ENCODE peak calls at places on chromosomes 16 and 17, in four cellular contexts. C is SK-N-SH, B is HepG2, R is GM12878. K is an unnamed sample.

GRCh38 chr17:78374631-78375274 is 3.7 kb upstream of the PGS1 start:
- DNase-seq in C (no peak), B (no peak), R (no peak), K (no peak)

GRCh38 chr16:7344806-7345416 is 12.3 kb downstream of the RBFOX1 start:
- DNase-seq in C (peak), B (no peak), R (no peak), K (no peak)

GRCh38 chr17:66287911-66288310 is 14.5 kb upstream of the PRKCA start:
- DNase-seq in C (no peak), B (no peak), R (no peak), K (no peak)

GRCh38 chr16:2194852-2195315 is 1.5 kb downstream of the CASKIN1 start:
- DNase-seq in C (peak), B (peak), R (peak), K (peak)

GRCh38 chr17:60300011-60300410 is 91.9 kb downstream of the USP32 start:
- DNase-seq in C (no peak), B (no peak), R (no peak), K (no peak)

GRCh38 chr17:48995332-48995870 is 1.8 kb upstream of the IGF2BP1 start:
- DNase-seq in C (no peak), B (no peak), R (no peak), K (no peak)

GRCh38 chr17:45104907-45105624 is 27.2 kb downstream of the PLCD3 start:
- DNase-seq in C (peak), B (no peak), R (no peak), K (no peak)

GRCh38 chr17:59825533-59826316 is 67.0 kb downstream of the TUBD1 start:
- DNase-seq in C (no peak), B (no peak), R (no peak), K (no peak)

GRCh38 chr17:42536372-42537155 is 523 bp downstream of the NAGLU start:
- DNase-seq in C (peak), B (peak), R (no peak), K (peak)

GRCh38 chr17:33260638-33261037 is 32.5 kb downstream of the ASIC2 start:
- DNase-seq in C (no peak), B (no peak), R (no peak), K (no peak)

GRCh38 chr17:33266116-33266515 is 27.0 kb downstream of the ASIC2 start:
- DNase-seq in C (no peak), B (no peak), R (no peak), K (no peak)

GRCh38 chr17:33258291-33258690 is 34.8 kb downstream of the ASIC2 start:
- DNase-seq in C (no peak), B (no peak), R (no peak), K (no peak)

GRCh38 chr17:33262724-33263123 is 30.4 kb downstream of the ASIC2 start:
- DNase-seq in C (no peak), B (no peak), R (no peak), K (peak)

GRCh38 chr17:33261911-33262665 is 31.0 kb downstream of the ASIC2 start:
- DNase-seq in C (no peak), B (no peak), R (no peak), K (no peak)
- TF ChIP-seq PBX3 in C (no peak), B (no peak), R (no peak), K (no peak)

GRCh38 chr17:18331879-18332278 is 16.8 kb downstream of the SMCR8 start:
- DNase-seq in C (no peak), B (no peak), R (no peak), K (no peak)
- TF ChIP-seq PBX3 in C (no peak), B (no peak), R (no peak), K (no peak)

GRCh38 chr16:4695473-4696171 is 2.3 kb downstream of the NUDT16L1 start:
- DNase-seq in C (no peak), B (no peak), R (no peak), K (no peak)

GRCh38 chr16:4696172-4696904 is 3.0 kb downstream of the NUDT16L1 start:
- DNase-seq in C (peak), B (no peak), R (no peak), K (no peak)

GRCh38 chr16:4693956-4694663 is 748 bp downstream of the NUDT16L1 start:
- DNase-seq in C (peak), B (no peak), R (no peak), K (peak)

GRCh38 chr16:4693296-4693955 is at the start of gene NUDT16L1:
- DNase-seq in C (peak), B (peak), R (peak), K (peak)

GRCh38 chr16:4694664-4695451 is 1.5 kb downstream of the NUDT16L1 start:
- DNase-seq in C (peak), B (no peak), R (no peak), K (no peak)
- TF ChIP-seq PBX3 in C (no peak), B (no peak), R (no peak), K (no peak)

DNA sequence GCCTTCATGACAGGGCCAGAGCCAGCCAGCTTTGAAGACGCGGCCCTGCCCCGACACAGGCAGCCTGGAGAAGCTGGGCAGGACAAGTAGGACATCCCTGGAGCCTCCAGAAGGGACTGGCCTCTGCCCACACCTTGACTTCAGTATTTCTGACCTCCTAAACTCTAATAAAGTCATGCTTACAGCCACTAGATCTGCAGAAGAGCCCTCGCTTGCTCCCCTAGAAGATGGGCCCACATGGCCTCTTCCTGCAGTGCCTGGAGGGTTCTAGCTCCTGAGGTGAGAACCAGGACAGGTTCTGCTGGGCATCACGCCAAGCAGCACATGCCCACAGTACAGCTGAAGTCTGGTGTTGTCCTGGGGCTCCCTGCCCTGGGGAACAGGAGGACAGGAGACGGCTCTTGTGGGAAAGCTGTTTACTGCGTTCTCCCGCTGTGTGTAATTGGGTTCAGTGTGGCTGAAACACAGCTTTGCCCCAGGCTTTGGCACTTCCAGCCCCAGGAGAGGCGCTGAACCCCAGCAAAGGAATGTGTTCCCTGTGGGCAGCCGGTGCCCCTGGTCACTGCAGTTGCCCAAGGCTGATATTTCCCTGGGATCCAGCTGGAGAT is 2.6 kb downstream of the APRT start:
- DNase-seq in C (no peak), B (no peak), R (no peak), K (no peak)
- TF ChIP-seq PBX3 in C (no peak), B (no peak), R (no peak), K (peak)